ENCODE peak calls at places on chromosomes 2 and 18, in nine cellular contexts. One of them, this sample, is unnamed.

GRCh38 chr18:58097127-58097906 is 53.3 kb downstream of the NEDD4L start:
- DNase-seq in iPS-NIHi11: no peak
- DNase-seq in PC-9: peak; percentile 80
- DNase-seq in ELR: no peak
- DNase-seq in iris pigment epithelial cell: no peak
- DNase-seq in EH: peak; percentile 79
- DNase-seq in nucleus accumbens: no peak
- DNase-seq in ovary: no peak
- DNase-seq in spleen: no peak
- DNase-seq in this sample: no peak

GRCh38 chr2:28287261-28287915 is 105.3 kb upstream of the FOSL2 start:
- DNase-seq in ovary: no peak
- DNase-seq in ELR: no peak
- DNase-seq in nucleus accumbens: no peak
- DNase-seq in iPS-NIHi11: no peak
- DNase-seq in spleen: no peak
- DNase-seq in iris pigment epithelial cell: no peak
- DNase-seq in EH: peak; percentile 82
- DNase-seq in PC-9: no peak
- DNase-seq in this sample: no peak

GRCh38 chr2:9692392-9693137 is 61.8 kb upstream of the YWHAQ start:
- DNase-seq in ELR: no peak
- DNase-seq in iris pigment epithelial cell: no peak
- DNase-seq in EH: no peak
- DNase-seq in spleen: no peak
- DNase-seq in nucleus accumbens: no peak
- DNase-seq in iPS-NIHi11: peak; percentile 61
- DNase-seq in ovary: no peak
- DNase-seq in PC-9: no peak
- DNase-seq in this sample: no peak

GRCh38 chr2:170222842-170223241 is 44.9 kb downstream of the MYO3B start:
- DNase-seq in nucleus accumbens: no peak
- DNase-seq in ELR: no peak
- DNase-seq in iris pigment epithelial cell: no peak
- DNase-seq in EH: no peak
- DNase-seq in PC-9: no peak
- DNase-seq in ovary: no peak
- DNase-seq in spleen: no peak
- DNase-seq in iPS-NIHi11: no peak
- DNase-seq in this sample: no peak

GRCh38 chr2:196263181-196263747 is 91.9 kb upstream of the STK17B start:
- DNase-seq in ELR: peak; percentile 77
- DNase-seq in EH: peak; percentile 96
- DNase-seq in iPS-NIHi11: no peak
- DNase-seq in nucleus accumbens: no peak
- DNase-seq in ovary: no peak
- DNase-seq in iris pigment epithelial cell: peak; percentile 84
- DNase-seq in PC-9: peak; percentile 43
- DNase-seq in spleen: no peak
- DNase-seq in this sample: no peak

GRCh38 chr2:233544079-233544690 is 22.4 kb downstream of the USP40 start:
- DNase-seq in ELR: no peak
- DNase-seq in spleen: no peak
- DNase-seq in EH: peak; percentile 15
- DNase-seq in nucleus accumbens: no peak
- DNase-seq in iPS-NIHi11: no peak
- DNase-seq in iris pigment epithelial cell: peak; percentile 38
- DNase-seq in PC-9: no peak
- DNase-seq in ovary: no peak
- DNase-seq in this sample: no peak

GRCh38 chr2:44362207-44363015 is 664 bp downstream of the CAMKMT start:
- DNase-seq in ELR: peak; percentile 67
- DNase-seq in iPS-NIHi11: peak; percentile 27
- DNase-seq in PC-9: peak; percentile 53
- DNase-seq in iris pigment epithelial cell: peak; percentile 51
- DNase-seq in nucleus accumbens: no peak
- DNase-seq in spleen: peak; percentile 85
- DNase-seq in ovary: peak; percentile 36
- DNase-seq in EH: peak; percentile 71
- DNase-seq in this sample: no peak

GRCh38 chr2:132656213-132656612 is 13.8 kb downstream of the LYPD1 start:
- DNase-seq in PC-9: no peak
- DNase-seq in nucleus accumbens: no peak
- DNase-seq in ELR: no peak
- DNase-seq in EH: peak; percentile 39
- DNase-seq in iPS-NIHi11: no peak
- DNase-seq in ovary: no peak
- DNase-seq in iris pigment epithelial cell: no peak
- DNase-seq in spleen: no peak
- DNase-seq in this sample: no peak

GRCh38 chr2:121055501-121055900 is 229.5 kb downstream of the TFCP2L1 start:
- DNase-seq in ELR: no peak
- DNase-seq in PC-9: no peak
- DNase-seq in EH: no peak
- DNase-seq in iris pigment epithelial cell: no peak
- DNase-seq in ovary: no peak
- DNase-seq in spleen: no peak
- DNase-seq in iPS-NIHi11: no peak
- DNase-seq in nucleus accumbens: no peak
- DNase-seq in this sample: no peak

GRCh38 chr2:189190696-189191095 is 11.1 kb upstream of the COL5A2 start:
- DNase-seq in ELR: no peak
- DNase-seq in spleen: no peak
- DNase-seq in ovary: no peak
- DNase-seq in EH: no peak
- DNase-seq in iPS-NIHi11: no peak
- DNase-seq in iris pigment epithelial cell: no peak
- DNase-seq in nucleus accumbens: no peak
- DNase-seq in PC-9: no peak
- DNase-seq in this sample: no peak

GRCh38 chr18:55323051-55323994 is 264.7 kb downstream of the TCF4 start:
- DNase-seq in ELR: peak; percentile 53
- DNase-seq in nucleus accumbens: no peak
- DNase-seq in EH: peak; percentile 52
- DNase-seq in spleen: no peak
- DNase-seq in ovary: no peak
- DNase-seq in PC-9: no peak
- DNase-seq in iPS-NIHi11: no peak
- DNase-seq in iris pigment epithelial cell: peak; percentile 46
- DNase-seq in this sample: peak; percentile 27

GRCh38 chr2:9631976-9632700 is 1.3 kb upstream of the YWHAQ start:
- DNase-seq in ovary: peak; percentile 35
- DNase-seq in iris pigment epithelial cell: no peak
- DNase-seq in nucleus accumbens: no peak
- DNase-seq in iPS-NIHi11: peak; percentile 60
- DNase-seq in ELR: no peak
- DNase-seq in PC-9: no peak
- DNase-seq in EH: peak; percentile 71
- DNase-seq in spleen: no peak
- DNase-seq in this sample: no peak

GRCh38 chr2:30612371-30612770 is 165.3 kb downstream of the LCLAT1 start:
- DNase-seq in PC-9: no peak
- DNase-seq in spleen: no peak
- DNase-seq in ELR: no peak
- DNase-seq in iris pigment epithelial cell: peak; percentile 3
- DNase-seq in EH: no peak
- DNase-seq in iPS-NIHi11: no peak
- DNase-seq in nucleus accumbens: no peak
- DNase-seq in ovary: no peak
- DNase-seq in this sample: no peak

GRCh38 chr2:187299122-187299906 is 148.7 kb downstream of the CALCRL start:
- DNase-seq in EH: peak; percentile 52
- DNase-seq in iPS-NIHi11: peak; percentile 10
- DNase-seq in ovary: no peak
- DNase-seq in ELR: peak; percentile 41
- DNase-seq in nucleus accumbens: no peak
- DNase-seq in spleen: no peak
- DNase-seq in iris pigment epithelial cell: peak; percentile 14
- DNase-seq in PC-9: no peak
- DNase-seq in this sample: no peak

GRCh38 chr2:42495611-42496010 is 1.8 kb upstream of the KCNG3 start:
- DNase-seq in iris pigment epithelial cell: no peak
- DNase-seq in nucleus accumbens: no peak
- DNase-seq in PC-9: peak; percentile 16
- DNase-seq in EH: peak; percentile 16
- DNase-seq in iPS-NIHi11: no peak
- DNase-seq in spleen: no peak
- DNase-seq in ELR: no peak
- DNase-seq in ovary: no peak
- DNase-seq in this sample: no peak

GRCh38 chr18:48053881-48054586 is 123.6 kb upstream of the SMAD2 start:
- DNase-seq in spleen: peak; percentile 58
- DNase-seq in iPS-NIHi11: no peak
- DNase-seq in iris pigment epithelial cell: no peak
- DNase-seq in PC-9: no peak
- DNase-seq in ovary: no peak
- DNase-seq in EH: no peak
- DNase-seq in nucleus accumbens: no peak
- DNase-seq in ELR: no peak
- DNase-seq in this sample: no peak

GRCh38 chr2:45743531-45744391 is 92.3 kb downstream of the PRKCE start:
- DNase-seq in iPS-NIHi11: no peak
- DNase-seq in EH: peak; percentile 67
- DNase-seq in spleen: no peak
- DNase-seq in nucleus accumbens: no peak
- DNase-seq in ELR: peak; percentile 73
- DNase-seq in iris pigment epithelial cell: peak; percentile 69
- DNase-seq in PC-9: no peak
- DNase-seq in ovary: peak; percentile 32
- DNase-seq in this sample: no peak

GRCh38 chr2:190723397-190724090 is 74.7 kb downstream of the NAB1 start:
- DNase-seq in ovary: no peak
- DNase-seq in iris pigment epithelial cell: peak; percentile 9
- DNase-seq in PC-9: no peak
- DNase-seq in nucleus accumbens: no peak
- DNase-seq in iPS-NIHi11: no peak
- DNase-seq in ELR: no peak
- DNase-seq in spleen: no peak
- DNase-seq in EH: no peak
- DNase-seq in this sample: no peak

GRCh38 chr2:216692636-216693413 is 2.5 kb downstream of the IGFBP5 start:
- DNase-seq in EH: peak; percentile 72
- DNase-seq in iPS-NIHi11: peak; percentile 64
- DNase-seq in spleen: no peak
- DNase-seq in iris pigment epithelial cell: peak; percentile 84
- DNase-seq in ELR: peak; percentile 66
- DNase-seq in PC-9: no peak
- DNase-seq in ovary: peak; percentile 90
- DNase-seq in nucleus accumbens: peak; percentile 37
- DNase-seq in this sample: peak; percentile 88

GRCh38 chr2:209805351-209805750 is 33.7 kb downstream of the UNC80 start:
- DNase-seq in PC-9: no peak
- DNase-seq in iPS-NIHi11: no peak
- DNase-seq in nucleus accumbens: no peak
- DNase-seq in spleen: no peak
- DNase-seq in ELR: no peak
- DNase-seq in ovary: no peak
- DNase-seq in iris pigment epithelial cell: no peak
- DNase-seq in EH: no peak
- DNase-seq in this sample: no peak

GRCh38 chr18:45806226-45806625 is 19.2 kb upstream of the SIGLEC15 start:
- DNase-seq in iPS-NIHi11: no peak
- DNase-seq in spleen: no peak
- DNase-seq in ELR: peak; percentile 61
- DNase-seq in iris pigment epithelial cell: peak; percentile 74
- DNase-seq in ovary: no peak
- DNase-seq in EH: peak; percentile 66
- DNase-seq in PC-9: no peak
- DNase-seq in nucleus accumbens: no peak
- DNase-seq in this sample: no peak

GRCh38 chr2:8122506-8122898 is 559.4 kb upstream of the ID2 start:
- DNase-seq in spleen: no peak
- DNase-seq in iPS-NIHi11: no peak
- DNase-seq in EH: no peak
- DNase-seq in nucleus accumbens: no peak
- DNase-seq in ovary: no peak
- DNase-seq in PC-9: no peak
- DNase-seq in ELR: no peak
- DNase-seq in iris pigment epithelial cell: no peak
- DNase-seq in this sample: no peak

GRCh38 chr2:218230882-218231281 is 13.9 kb downstream of the ARPC2 start:
- DNase-seq in iris pigment epithelial cell: peak; percentile 73
- DNase-seq in ovary: no peak
- DNase-seq in EH: peak; percentile 47
- DNase-seq in PC-9: no peak
- DNase-seq in nucleus accumbens: no peak
- DNase-seq in ELR: peak; percentile 69
- DNase-seq in spleen: no peak
- DNase-seq in iPS-NIHi11: peak; percentile 34
- DNase-seq in this sample: no peak

GRCh38 chr2:232839680-232840079 is 30.4 kb upstream of the SNORC start:
- DNase-seq in spleen: no peak
- DNase-seq in iPS-NIHi11: no peak
- DNase-seq in EH: no peak
- DNase-seq in ovary: no peak
- DNase-seq in ELR: no peak
- DNase-seq in nucleus accumbens: no peak
- DNase-seq in iris pigment epithelial cell: no peak
- DNase-seq in PC-9: no peak
- DNase-seq in this sample: no peak

GRCh38 chr2:239036819-239037558 is 189.1 kb downstream of the TWIST2 start:
- DNase-seq in spleen: no peak
- DNase-seq in ELR: no peak
- DNase-seq in PC-9: no peak
- DNase-seq in iPS-NIHi11: no peak
- DNase-seq in iris pigment epithelial cell: no peak
- DNase-seq in nucleus accumbens: no peak
- DNase-seq in EH: no peak
- DNase-seq in ovary: no peak
- DNase-seq in this sample: no peak

GRCh38 chr2:217998926-217999633 is 3.7 kb downstream of the TNS1 start:
- DNase-seq in PC-9: no peak
- DNase-seq in EH: no peak
- DNase-seq in iris pigment epithelial cell: no peak
- DNase-seq in iPS-NIHi11: no peak
- DNase-seq in ovary: no peak
- DNase-seq in ELR: no peak
- DNase-seq in spleen: no peak
- DNase-seq in nucleus accumbens: no peak
- DNase-seq in this sample: no peak

GRCh38 chr2:16774980-16775963 is 109.6 kb upstream of the CYRIA start:
- DNase-seq in nucleus accumbens: no peak
- DNase-seq in spleen: no peak
- DNase-seq in iPS-NIHi11: peak; percentile 51
- DNase-seq in PC-9: peak; percentile 41
- DNase-seq in ELR: peak; percentile 1
- DNase-seq in ovary: no peak
- DNase-seq in iris pigment epithelial cell: peak; percentile 46
- DNase-seq in EH: no peak
- DNase-seq in this sample: no peak

GRCh38 chr2:9629222-9630000 is 1.4 kb downstream of the YWHAQ start:
- DNase-seq in PC-9: peak; percentile 77
- DNase-seq in iPS-NIHi11: no peak
- DNase-seq in nucleus accumbens: no peak
- DNase-seq in EH: peak; percentile 68
- DNase-seq in spleen: no peak
- DNase-seq in ovary: no peak
- DNase-seq in iris pigment epithelial cell: peak; percentile 57
- DNase-seq in ELR: peak; percentile 72
- DNase-seq in this sample: no peak